ENCODE peak calls at places on chromosome 6, in six cellular contexts. H, C, E, F, M and I are unnamed samples.

GRCh38 chr6:28980797-28981390 is 24.2 kb downstream of the ZNF311 start:
- DNase-seq in H (no peak), C (peak), E (peak), F (peak), M (peak), I (peak)

GRCh38 chr6:90121982-90122381 is 174.7 kb downstream of the BACH2 start:
- DNase-seq in H (no peak), C (no peak), E (no peak), F (no peak), M (no peak), I (no peak)

GRCh38 chr6:83536034-83536646 is 23.8 kb downstream of the PRSS35 start:
- DNase-seq in H (no peak), C (peak), E (no peak), F (peak), M (peak), I (peak)

GRCh38 chr6:23106951-23107350 is 537.6 kb downstream of the HDGFL1 start:
- DNase-seq in H (peak), C (no peak), E (no peak), F (peak), M (no peak), I (peak)

GRCh38 chr6:109767961-109768360 is 76.9 kb downstream of the FIG4 start:
- DNase-seq in H (no peak), C (no peak), E (no peak), F (no peak), M (no peak), I (peak)

GRCh38 chr6:21587182-21587924 is 6.2 kb upstream of the SOX4 start:
- DNase-seq in H (no peak), C (peak), E (peak), F (peak), M (peak), I (peak)

GRCh38 chr6:155341130-155341828 is 27.0 kb upstream of the TFB1M start:
- DNase-seq in H (peak), C (no peak), E (no peak), F (peak), M (no peak), I (peak)

GRCh38 chr6:96742702-96743101 is 94.6 kb downstream of the GPR63 start:
- DNase-seq in H (no peak), C (no peak), E (no peak), F (no peak), M (no peak), I (no peak)

GRCh38 chr6:2959909-2960719 is 11.3 kb downstream of the SERPINB6 start:
- DNase-seq in H (peak), C (no peak), E (no peak), F (peak), M (no peak), I (peak)

GRCh38 chr6:4265740-4266139 is 130.4 kb upstream of the ECI2 start:
- DNase-seq in H (no peak), C (no peak), E (no peak), F (no peak), M (no peak), I (no peak)

GRCh38 chr6:44430322-44430721 is 42.8 kb downstream of the CDC5L start:
- DNase-seq in H (no peak), C (no peak), E (no peak), F (peak), M (no peak), I (peak)

GRCh38 chr6:126352514-126352913 is 12.6 kb downstream of the CENPW start:
- DNase-seq in H (no peak), C (no peak), E (no peak), F (no peak), M (no peak), I (no peak)

GRCh38 chr6:154766993-154767392 is 33.8 kb downstream of the SCAF8 start:
- DNase-seq in H (no peak), C (no peak), E (no peak), F (peak), M (no peak), I (peak)

GRCh38 chr6:130296854-130297253 is 69.0 kb upstream of the TMEM200A start:
- DNase-seq in H (no peak), C (no peak), E (no peak), F (no peak), M (no peak), I (no peak)

GRCh38 chr6:166489301-166490155 is 97.0 kb downstream of the RAMACL start:
- DNase-seq in H (no peak), C (no peak), E (no peak), F (no peak), M (no peak), I (no peak)

GRCh38 chr6:73653571-73654424 is at the start of gene SLC17A5:
- DNase-seq in H (peak), C (peak), E (peak), F (peak), M (peak), I (peak)

GRCh38 chr6:130778946-130779657 is 48.1 kb upstream of the SMLR1 start:
- DNase-seq in H (peak), C (peak), E (peak), F (peak), M (no peak), I (peak)

GRCh38 chr6:24340998-24341934 is 16.6 kb downstream of the DCDC2 start:
- DNase-seq in H (peak), C (no peak), E (no peak), F (no peak), M (no peak), I (peak)

GRCh38 chr6:53320964-53321363 is 27.8 kb downstream of the ELOVL5 start:
- DNase-seq in H (no peak), C (no peak), E (no peak), F (no peak), M (no peak), I (no peak)

GRCh38 chr6:37694259-37694658 is 3.4 kb downstream of the MDGA1 start:
- DNase-seq in H (no peak), C (no peak), E (no peak), F (no peak), M (no peak), I (no peak)
- TF ChIP-seq CTCF in H (no peak), C (no peak), E (no peak), F (no peak), M (no peak), I (no peak)

GRCh38 chr6:26532699-26533523 is 5.3 kb upstream of the HMGN4 start:
- DNase-seq in H (peak), C (peak), E (peak), F (peak), M (peak), I (peak)

GRCh38 chr6:26533532-26533931 is 4.6 kb upstream of the HMGN4 start:
- DNase-seq in H (no peak), C (no peak), E (no peak), F (no peak), M (no peak), I (no peak)

GRCh38 chr6:26537160-26537845 is 863 bp upstream of the HMGN4 start:
- DNase-seq in H (peak), C (peak), E (peak), F (peak), M (peak), I (peak)

GRCh38 chr6:26536571-26537159 is 1.5 kb upstream of the HMGN4 start:
- DNase-seq in H (no peak), C (no peak), E (peak), F (peak), M (no peak), I (peak)

GRCh38 chr6:26534681-26535465 is 3.3 kb upstream of the HMGN4 start:
- DNase-seq in H (no peak), C (no peak), E (no peak), F (no peak), M (no peak), I (no peak)
- TF ChIP-seq CTCF in H (no peak), C (no peak), E (no peak), F (no peak), M (no peak), I (no peak)

DNA sequence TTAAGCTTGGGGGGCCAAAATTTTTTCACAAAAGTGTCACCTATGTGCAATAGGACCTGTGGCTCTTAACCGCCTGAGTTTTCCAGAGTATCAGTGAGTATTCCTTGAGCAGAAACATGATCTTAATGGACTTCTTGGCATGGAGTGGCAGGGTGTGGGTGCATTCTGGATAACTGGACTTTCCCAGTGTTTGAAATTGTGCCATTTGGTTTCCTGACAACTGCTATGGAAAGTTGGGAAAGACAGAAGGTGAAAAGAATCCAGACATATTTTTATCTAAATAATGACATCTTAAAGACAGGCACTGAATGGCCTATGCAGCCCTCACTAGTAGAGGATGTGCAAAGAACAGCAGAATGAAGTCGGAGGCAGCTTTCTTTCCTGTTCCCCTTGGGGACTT is 34.3 kb upstream of the ADTRP start:
- DNase-seq in H (no peak), C (no peak), E (no peak), F (no peak), M (no peak), I (peak)
- TF ChIP-seq CTCF in H (no peak), C (no peak), E (no peak), F (no peak), M (no peak), I (no peak)

DNA sequence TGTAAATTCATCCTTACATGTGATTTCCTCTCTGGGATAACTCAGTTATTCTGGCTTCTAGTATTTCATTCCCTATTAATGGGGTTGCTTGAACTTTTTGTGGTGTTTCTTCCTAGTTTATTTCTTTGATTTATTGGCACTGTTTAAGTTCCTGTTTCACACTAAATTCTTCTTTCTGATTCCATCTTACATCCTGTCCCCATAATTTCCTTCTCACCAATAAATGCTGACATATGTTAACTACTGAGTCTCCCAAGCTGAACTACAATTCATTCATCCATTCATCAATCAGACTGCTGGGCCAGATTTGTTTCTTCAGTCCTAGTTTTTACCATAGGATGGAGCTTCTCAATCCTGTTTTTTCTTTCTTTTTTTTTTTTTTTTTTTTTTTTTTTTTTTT is 450.9 kb downstream of the QKI start:
- DNase-seq in H (no peak), C (no peak), E (no peak), F (no peak), M (no peak), I (no peak)
- TF ChIP-seq CTCF in H (no peak), C (no peak), E (no peak), F (no peak), M (no peak), I (no peak)

GRCh38 chr6:150195996-150196417 is 53.2 kb downstream of the PPP1R14C start:
- DNase-seq in H (peak), C (no peak), E (no peak), F (no peak), M (no peak), I (no peak)

GRCh38 chr6:150199241-150199640 is 56.4 kb downstream of the PPP1R14C start:
- DNase-seq in H (no peak), C (no peak), E (no peak), F (no peak), M (no peak), I (no peak)

GRCh38 chr6:150200428-150201105 is 57.7 kb downstream of the PPP1R14C start:
- DNase-seq in H (no peak), C (no peak), E (no peak), F (no peak), M (no peak), I (peak)

GRCh38 chr6:150196942-150197745 is 54.3 kb downstream of the PPP1R14C start:
- DNase-seq in H (no peak), C (no peak), E (no peak), F (no peak), M (no peak), I (no peak)

DNA sequence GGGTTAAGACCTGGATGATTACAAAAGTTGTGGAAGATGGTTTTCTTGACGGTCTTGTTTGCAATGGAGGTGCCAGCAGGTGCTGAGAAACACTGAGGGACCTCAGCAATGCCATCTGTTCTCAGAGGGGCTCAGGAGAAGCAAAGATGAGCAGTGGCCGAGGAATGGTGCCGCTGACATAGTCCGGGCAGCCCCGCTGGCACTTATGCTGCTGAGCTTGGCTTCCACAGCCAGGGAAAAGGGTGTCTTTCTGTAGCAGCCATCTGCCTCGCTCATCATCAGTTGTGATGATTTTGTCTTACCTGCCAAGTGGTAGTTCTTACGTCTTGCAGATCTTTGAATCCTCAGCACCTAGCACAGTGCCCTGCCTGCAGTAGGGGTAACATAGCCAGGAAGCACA is 55.7 kb downstream of the PPP1R14C start:
- DNase-seq in H (no peak), C (no peak), E (no peak), F (no peak), M (no peak), I (no peak)
- TF ChIP-seq CTCF in H (no peak), C (no peak), E (no peak), F (no peak), M (no peak), I (no peak)

GRCh38 chr6:25717856-25718740 is 36.4 kb upstream of the SLC17A4 start:
- DNase-seq in H (no peak), C (peak), E (no peak), F (peak), M (no peak), I (peak)
- TF ChIP-seq CTCF in H (peak), C (peak), E (peak), F (peak), M (peak), I (peak)

GRCh38 chr6:35776364-35777215 is at the start of gene CLPSL2:
- DNase-seq in H (no peak), C (no peak), E (no peak), F (no peak), M (peak), I (no peak)
- TF ChIP-seq CTCF in H (no peak), C (no peak), E (no peak), F (no peak), M (peak), I (peak)

DNA sequence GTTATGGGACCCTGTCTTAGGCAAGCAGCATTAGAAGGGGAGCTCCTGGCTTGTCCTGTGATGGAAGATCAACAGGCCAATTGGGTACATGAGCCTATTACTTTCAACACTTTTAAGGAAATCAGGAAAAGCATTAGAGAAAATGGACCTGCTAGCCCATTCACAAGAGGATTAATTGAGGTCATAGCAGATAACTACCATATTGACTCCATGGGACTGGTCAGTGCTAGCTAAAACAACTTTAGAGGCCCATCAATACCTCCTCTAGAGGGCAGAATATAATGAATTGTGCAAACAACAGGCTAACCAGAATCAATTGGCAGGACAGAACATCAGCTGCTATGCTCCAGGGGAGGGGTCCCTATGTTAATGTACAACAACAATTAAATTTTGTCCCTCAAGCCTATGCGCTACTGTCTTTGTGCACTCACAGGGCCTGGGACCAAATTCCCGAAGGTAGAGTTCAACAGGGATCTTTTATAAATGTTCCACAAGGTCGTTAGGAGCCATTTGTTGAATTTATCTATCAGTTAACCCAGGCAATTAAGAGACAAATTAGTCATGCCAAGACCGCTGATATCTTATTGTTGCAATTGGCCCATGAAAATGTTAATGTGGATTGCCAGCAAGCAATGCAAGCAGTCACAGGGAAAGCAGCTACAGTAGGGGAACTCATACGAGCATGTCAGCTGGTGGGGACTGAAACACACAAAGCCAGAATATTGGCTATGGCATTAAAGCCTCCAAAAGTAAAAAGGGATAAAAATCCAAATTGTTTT is 106.6 kb upstream of the BTN3A2 start:
- DNase-seq in H (no peak), C (no peak), E (no peak), F (no peak), M (no peak), I (no peak)
- TF ChIP-seq CTCF in H (peak), C (no peak), E (no peak), F (peak), M (peak), I (peak)

GRCh38 chr6:139372326-139373153 is 1.9 kb downstream of the CITED2 start:
- DNase-seq in H (no peak), C (no peak), E (no peak), F (peak), M (no peak), I (peak)

GRCh38 chr6:139371421-139372253 is 2.8 kb downstream of the CITED2 start:
- DNase-seq in H (no peak), C (no peak), E (no peak), F (peak), M (no peak), I (peak)

GRCh38 chr6:139374357-139375238 is at the start of gene CITED2:
- DNase-seq in H (peak), C (peak), E (peak), F (peak), M (peak), I (peak)

GRCh38 chr6:139373928-139374356 is 506 bp downstream of the CITED2 start:
- DNase-seq in H (no peak), C (peak), E (peak), F (no peak), M (no peak), I (no peak)

GRCh38 chr6:139373154-139373927 is 1.1 kb downstream of the CITED2 start:
- DNase-seq in H (no peak), C (peak), E (peak), F (peak), M (peak), I (peak)
- TF ChIP-seq CTCF in H (peak), C (peak), E (no peak), F (peak), M (peak), I (peak)